ENCODE peak calls at places on chromosomes 13 and 19, in seven cellular contexts. R, A, G, V, Q, P and I are unnamed samples.
A peak's percentile ranks its signal among the peaks of the same experiment; 100 is the strongest.

GRCh38 chr13:98822238-98822606 is 69.8 kb upstream of the SLC15A1 start:
- DNase-seq in A (no peak), P (no peak), G (no peak), Q (no peak), R (no peak), V (no peak), I (no peak)

GRCh38 chr13:29497137-29497654 is 98.3 kb downstream of the SLC7A1 start:
- DNase-seq in P (no peak), Q (no peak), A (no peak), G (no peak), R (peak; percentile 60), V (no peak), I (peak; percentile 34)

GRCh38 chr13:20610006-20610405 is 43.0 kb downstream of the IFT88 start:
- DNase-seq in G (peak; percentile 3), P (no peak), R (no peak), A (no peak), V (no peak), Q (no peak), I (peak; percentile 12)

GRCh38 chr19:29690842-29691241 is 24.2 kb downstream of the C19orf12 start:
- DNase-seq in V (peak; percentile 62), A (no peak), P (peak; percentile 80), G (peak; percentile 83), R (no peak), Q (no peak), I (peak; percentile 41)

GRCh38 chr13:67643656-67644055 is 413.5 kb upstream of the PCDH9 start:
- DNase-seq in A (no peak), R (no peak), V (no peak), P (no peak), Q (no peak), G (peak; percentile 55), I (no peak)

GRCh38 chr13:24097667-24098066 is 62.9 kb upstream of the SPATA13 start:
- DNase-seq in G (no peak), R (no peak), V (no peak), P (no peak), Q (no peak), A (no peak), I (no peak)

GRCh38 chr19:5326986-5327623 is 13.5 kb downstream of the PTPRS start:
- DNase-seq in A (no peak), P (no peak), V (no peak), R (no peak), G (peak; percentile 68), Q (no peak), I (no peak)

GRCh38 chr13:43307921-43308433 is 284.6 kb downstream of the DNAJC15 start:
- DNase-seq in A (peak; percentile 82), Q (peak; percentile 89), R (peak; percentile 59), G (no peak), P (no peak), V (peak; percentile 54), I (peak; percentile 93)

GRCh38 chr19:17337675-17338439 is 504 bp downstream of the GTPBP3 start:
- DNase-seq in V (peak; percentile 74), A (no peak), G (peak; percentile 70), R (no peak), Q (no peak), P (peak; percentile 72), I (no peak)

GRCh38 chr19:3984908-3985642 is at the start of gene EEF2:
- DNase-seq in G (peak; percentile 94), R (peak; percentile 86), A (peak; percentile 90), V (peak; percentile 96), Q (peak; percentile 91), P (peak; percentile 98), I (peak; percentile 64)

GRCh38 chr19:12736854-12737665 is at the start of gene GET3:
- DNase-seq in P (peak; percentile 96), R (peak; percentile 100), A (peak; percentile 98), G (peak; percentile 100), V (peak; percentile 94), Q (peak; percentile 89), I (peak; percentile 100)
- H3K4me3 ChIP-seq in P (peak within 1 kb of the TSS; percentile 63), R (peak within 1 kb of the TSS; percentile 99), A (peak within 1 kb of the TSS; percentile 87), G (peak within 1 kb of the TSS; percentile 57), V (peak within 1 kb of the TSS; percentile 89), Q (peak within 1 kb of the TSS; percentile 93), I (peak within 1 kb of the TSS; percentile 97)

DNA sequence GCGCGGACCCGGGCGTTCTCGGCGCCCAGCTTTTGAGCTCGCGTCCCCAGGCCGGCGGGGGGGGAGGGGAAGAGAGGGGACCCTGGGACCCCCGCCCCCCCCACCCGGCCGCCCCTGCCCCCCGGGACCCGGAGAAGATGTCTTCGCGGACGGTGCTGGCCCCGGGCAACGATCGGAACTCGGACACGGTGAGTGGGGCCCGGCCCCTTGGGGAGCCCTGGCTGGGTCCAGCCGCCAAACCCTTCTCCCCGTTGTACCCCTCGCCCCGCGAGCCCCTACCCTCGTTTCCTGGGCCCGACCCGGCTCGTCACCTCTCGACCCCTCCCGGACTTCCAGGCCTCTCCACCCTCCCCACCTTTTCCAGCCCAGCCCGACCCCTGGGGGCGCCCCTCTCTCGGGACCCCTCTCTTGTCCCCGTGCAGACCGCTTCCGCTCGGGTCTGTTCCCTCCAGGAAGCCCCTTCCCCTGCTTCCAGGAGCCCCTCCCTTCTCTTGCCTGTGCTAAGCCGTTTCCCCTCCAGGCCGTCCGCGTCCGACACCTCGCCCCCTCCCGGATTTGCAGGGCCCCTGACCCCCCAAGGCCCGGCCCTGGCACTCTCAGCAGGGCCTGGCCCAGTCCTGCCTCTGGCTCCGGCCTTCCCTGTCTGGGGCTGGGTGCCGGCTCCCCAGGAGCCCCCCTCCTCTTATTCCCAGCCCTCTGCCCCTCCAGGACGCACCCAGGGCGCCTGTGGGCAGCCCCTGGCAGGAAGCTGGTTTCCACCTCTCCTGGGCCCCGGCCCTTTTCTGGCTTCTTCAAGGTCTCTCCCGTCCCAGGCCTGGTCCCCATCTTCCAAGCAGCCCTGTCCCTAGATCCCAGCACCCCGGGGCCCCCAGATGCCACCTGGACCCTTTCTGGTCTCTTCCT is 632 bp downstream of the MARK4 start:
- DNase-seq in P (peak; percentile 48), A (no peak), V (peak; percentile 24), R (no peak), G (peak; percentile 61), Q (peak; percentile 55), I (no peak)
- TF ChIP-seq CTCF in P (no peak), A (no peak), V (peak; percentile 19), R (no peak), G (no peak), Q (no peak), I (peak; percentile 12)

DNA sequence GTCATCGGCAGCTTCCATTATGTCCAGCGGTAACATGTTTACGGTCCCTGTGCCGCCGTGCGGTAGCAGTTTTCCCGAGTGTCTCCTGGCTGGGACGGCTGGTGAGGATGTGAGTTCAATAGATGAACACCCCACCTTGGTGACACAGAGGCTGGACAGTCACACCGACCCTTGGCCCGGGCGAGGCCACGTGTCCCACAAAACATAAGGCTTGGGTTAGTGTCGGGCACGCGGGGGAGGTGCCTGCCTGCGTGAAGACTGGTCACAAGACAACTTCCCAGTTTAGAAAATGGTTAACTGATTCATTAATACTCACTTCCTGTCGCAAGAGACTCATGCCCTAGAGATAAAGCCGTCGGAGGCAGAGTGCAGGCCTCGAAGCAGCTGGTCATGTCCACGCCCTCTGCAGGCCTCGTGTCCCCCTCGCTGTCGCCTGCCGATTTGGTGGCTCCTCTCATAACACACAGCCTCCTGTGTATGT is 17.2 kb downstream of the RASA3 start:
- DNase-seq in P (peak; percentile 45), A (peak; percentile 67), R (peak; percentile 41), V (no peak), Q (peak; percentile 81), G (no peak), I (peak; percentile 89)
- H3K27ac ChIP-seq in P (peak overlapping the region; percentile 64), A (no peak overlapping the region), R (peak overlapping the region; percentile 85), V (no peak overlapping the region), Q (peak overlapping the region; percentile 27), G (no peak overlapping the region), I (peak overlapping the region; percentile 94)

DNA sequence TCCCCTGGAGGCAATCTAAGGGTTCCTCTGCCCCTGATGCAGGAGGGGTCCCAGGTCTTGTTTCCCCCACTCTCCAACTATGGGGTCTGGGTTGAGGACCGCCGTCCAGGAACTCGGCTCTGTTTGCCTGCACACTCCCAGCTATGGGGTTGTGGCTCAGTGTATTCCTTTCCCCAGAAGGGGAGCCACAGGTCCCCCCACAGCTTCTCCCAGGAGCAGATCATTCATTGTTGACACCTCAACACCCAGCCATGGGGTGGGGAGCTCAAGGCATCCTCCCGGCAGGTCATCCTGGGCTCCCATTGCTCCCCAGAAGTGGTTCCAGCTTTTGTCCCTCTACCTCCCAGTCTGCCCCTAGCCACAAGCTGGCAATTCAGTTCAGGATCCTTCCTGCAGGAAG is 975 bp downstream of the ZNF358 start:
- DNase-seq in V (no peak), P (no peak), R (no peak), Q (no peak), G (no peak), A (no peak), I (no peak)
- H3K4me3 ChIP-seq in V (no peak overlapping the region), P (peak overlapping the region; percentile 40), R (peak overlapping the region; percentile 75), Q (peak overlapping the region; percentile 75), G (peak overlapping the region; percentile 83), A (peak overlapping the region; percentile 73), I (peak overlapping the region; percentile 70)

GRCh38 chr13:100273576-100273975 is 184.7 kb downstream of the PCCA start:
- DNase-seq in P (no peak), V (no peak), A (no peak), R (no peak), G (peak; percentile 28), Q (no peak), I (no peak)
- TF ChIP-seq CTCF in P (no peak), V (no peak), A (no peak), R (no peak), G (no peak), Q (no peak), I (no peak)

GRCh38 chr13:94595943-94596574 is at the start of gene TGDS:
- DNase-seq in P (peak; percentile 82), A (peak; percentile 92), V (peak; percentile 89), G (peak; percentile 97), Q (peak; percentile 96), R (peak; percentile 74), I (peak; percentile 95)
- H3K27ac ChIP-seq in P (peak within 1 kb of the TSS; percentile 74), A (peak within 1 kb of the TSS; percentile 84), V (peak within 1 kb of the TSS; percentile 61), G (peak within 1 kb of the TSS; percentile 89), Q (peak within 1 kb of the TSS; percentile 82), R (peak within 1 kb of the TSS; percentile 68), I (peak within 1 kb of the TSS; percentile 66)

GRCh38 chr13:30870049-30870884 is 35.8 kb upstream of the MEDAG start:
- DNase-seq in G (peak; percentile 82), Q (no peak), P (peak; percentile 78), V (peak; percentile 77), A (peak; percentile 90), R (peak; percentile 99), I (peak; percentile 99)
- H3K4me3 ChIP-seq in G (no peak overlapping the region), Q (no peak overlapping the region), P (peak overlapping the region; percentile 21), V (no peak overlapping the region), A (no peak overlapping the region), R (peak overlapping the region; percentile 41), I (peak overlapping the region; percentile 12)

DNA sequence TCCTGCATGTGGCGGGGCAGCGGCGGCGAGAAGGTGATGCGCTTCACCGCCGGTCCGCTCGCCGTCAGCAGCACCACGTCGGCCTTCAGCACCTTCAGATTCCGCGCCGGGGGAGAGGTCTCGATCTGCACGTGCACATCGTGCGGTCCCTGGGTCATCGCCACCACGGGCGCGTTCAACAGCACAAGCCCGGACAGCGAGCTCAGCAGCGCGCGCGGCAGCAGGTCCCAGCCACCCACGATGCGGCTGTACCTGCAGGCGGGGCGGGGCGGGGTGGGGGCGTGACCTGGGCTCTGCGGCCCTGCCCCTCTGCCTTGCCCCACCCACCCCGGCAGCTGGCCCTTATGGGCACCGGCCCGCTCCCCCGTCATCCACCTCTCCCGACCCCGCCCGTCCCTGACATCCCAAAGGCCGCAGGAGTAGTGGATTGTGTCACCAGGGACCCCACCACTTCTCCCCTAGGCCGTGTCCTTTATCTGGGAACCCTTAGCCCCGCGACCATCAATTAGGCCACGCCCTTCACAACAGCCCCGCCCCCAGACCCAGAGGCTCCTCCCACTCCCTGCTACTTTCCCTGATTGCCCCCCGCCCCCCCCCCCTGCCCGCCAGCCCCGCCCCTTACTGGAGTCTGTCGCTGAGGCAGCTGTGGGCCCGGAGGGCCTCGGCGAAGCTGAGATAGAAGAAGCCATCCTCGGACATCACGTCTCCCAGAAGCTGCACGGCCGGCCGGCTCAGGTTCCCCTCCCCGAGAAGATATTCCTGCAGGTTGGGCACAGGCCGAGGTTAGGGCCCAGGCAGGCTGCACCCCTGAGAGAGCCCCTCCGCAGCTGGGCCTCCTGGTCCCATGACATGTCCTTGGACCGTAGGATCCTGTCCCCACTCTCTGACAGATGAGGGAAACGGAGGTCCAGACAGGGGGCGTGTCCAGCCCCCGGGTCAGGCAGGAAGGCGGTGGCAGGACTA is 6.1 kb downstream of the IL4I1 start:
- DNase-seq in R (no peak), A (no peak), V (peak; percentile 77), G (peak; percentile 80), Q (peak; percentile 71), P (peak; percentile 94), I (no peak)
- TF ChIP-seq CTCF in R (no peak), A (no peak), V (peak; percentile 39), G (peak; percentile 32), Q (no peak), P (peak; percentile 41), I (no peak)